ENCODE peak calls at places on chromosomes 5 and 9, in six cellular contexts. Y is tibial nerve, I is heart left ventricle, A is HCT116, M is lower lobe of right lung, W is colonic mucosa. N is an unnamed sample. For H3K4me1, the result is how much of the 10 kb centered on the place peaks cover.

GRCh38 chr5:64958757-64959391 is 190.1 kb downstream of the CWC27 start:
- DNase-seq in I (no peak), M (no peak), A (peak), Y (no peak), W (no peak), N (no peak)

GRCh38 chr5:154369682-154370081 is 76.1 kb upstream of the SAP30L start:
- DNase-seq in M (no peak), A (no peak), Y (no peak), W (no peak), I (no peak), N (no peak)

GRCh38 chr9:126690431-126691051 is 76.8 kb downstream of the LMX1B start:
- DNase-seq in A (peak), M (no peak), Y (no peak), I (peak), W (peak), N (no peak)

GRCh38 chr5:5492087-5492933 is 69.8 kb downstream of the ICE1 start:
- DNase-seq in M (no peak), W (peak), I (no peak), A (peak), Y (no peak), N (no peak)

GRCh38 chr5:126525630-126526245 is 69.3 kb downstream of the ALDH7A1 start:
- DNase-seq in M (peak), I (peak), A (peak), W (peak), Y (peak), N (peak)

GRCh38 chr5:57488308-57488955 is 5.8 kb upstream of the ACTBL2 start:
- DNase-seq in I (no peak), W (no peak), A (no peak), Y (no peak), M (no peak), N (no peak)

GRCh38 chr5:178215263-178216002 is 11.1 kb downstream of the HNRNPAB start:
- DNase-seq in Y (no peak), A (no peak), I (no peak), M (peak), W (peak), N (no peak)

GRCh38 chr5:141001854-141002666 is 35.8 kb downstream of the PCDHAC2 start:
- DNase-seq in W (peak), Y (no peak), A (peak), I (no peak), M (peak), N (no peak)

GRCh38 chr9:121294866-121295661 is 27.1 kb downstream of the GSN start:
- DNase-seq in W (peak), A (no peak), Y (peak), I (peak), M (no peak), N (no peak)

GRCh38 chr5:116859666-116860320 is 285.2 kb upstream of the SEMA6A start:
- DNase-seq in M (no peak), W (no peak), A (no peak), I (no peak), Y (no peak), N (no peak)

GRCh38 chr5:135364416-135365262 is 34.4 kb downstream of the MACROH2A1 start:
- DNase-seq in M (no peak), Y (no peak), I (no peak), W (peak), A (no peak), N (no peak)

GRCh38 chr5:17219006-17219422 is 1.6 kb downstream of the BASP1 start:
- DNase-seq in M (no peak), W (no peak), A (no peak), Y (no peak), I (no peak), N (no peak)

GRCh38 chr5:173352366-173353069 is 24.3 kb upstream of the STC2 start:
- DNase-seq in M (no peak), Y (no peak), I (no peak), W (no peak), A (no peak), N (no peak)

GRCh38 chr9:136372561-136373299 is 739 bp downstream of the CARD9 start:
- DNase-seq in A (no peak), M (peak), Y (peak), W (peak), I (peak), N (no peak)

DNA sequence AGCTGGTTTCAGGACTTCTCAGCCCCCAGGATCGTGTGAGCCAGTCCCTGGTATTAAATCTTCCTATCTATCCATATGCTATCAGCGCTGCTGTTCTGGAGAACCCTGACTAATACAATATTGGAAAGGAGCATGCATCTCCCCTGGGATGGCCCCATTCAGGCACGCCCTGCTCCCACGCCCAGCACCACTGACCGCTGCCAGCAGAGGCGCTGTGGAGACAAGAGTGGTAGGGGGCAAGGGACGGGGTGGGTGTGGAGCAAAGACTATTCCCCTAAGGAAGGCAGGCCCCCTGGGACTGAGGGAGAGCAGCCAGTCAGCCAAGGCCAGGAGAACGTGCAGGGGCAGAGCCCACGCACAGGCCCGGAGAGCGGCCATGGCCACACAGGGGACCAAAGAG is 116.0 kb downstream of the VAV2 start:
- DNase-seq in W (peak), I (peak), Y (no peak), A (no peak), M (no peak), N (no peak)
- TF ChIP-seq CTCF in W (no peak), I (no peak), Y (no peak), A (no peak), M (no peak), N (no peak)

DNA sequence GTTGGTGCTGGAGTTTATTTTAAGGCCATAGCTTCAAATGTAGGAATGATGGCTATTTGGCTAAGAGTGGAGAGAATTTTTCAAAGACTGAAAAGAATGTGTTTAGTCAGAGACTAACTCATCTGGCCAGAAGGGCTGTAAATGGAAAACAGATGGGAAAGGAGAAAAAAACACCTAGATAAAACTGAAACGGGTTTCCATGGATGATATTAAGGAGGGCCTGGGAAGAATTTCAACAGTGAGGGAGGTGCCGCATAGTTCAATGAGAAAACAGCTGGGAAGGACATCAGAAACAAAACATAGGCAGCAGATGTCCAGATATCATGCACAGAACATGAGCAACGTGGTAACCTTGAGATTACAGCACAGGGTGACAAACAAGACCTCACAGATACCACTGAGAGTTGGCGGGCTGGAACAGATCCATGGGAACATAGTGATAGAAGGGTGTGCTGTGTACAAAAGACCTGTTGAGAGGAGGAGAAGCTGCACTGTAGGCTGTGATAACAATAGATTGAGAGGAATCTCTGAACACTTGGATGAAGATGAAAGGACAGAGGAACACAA is 31.2 kb upstream of the RAD23B start:
- DNase-seq in A (no peak), M (no peak), W (no peak), I (no peak), Y (peak), N (no peak)
- H3K27ac ChIP-seq in A (no peak), M (no peak), W (no peak), I (peak), Y (peak), N (peak)

DNA sequence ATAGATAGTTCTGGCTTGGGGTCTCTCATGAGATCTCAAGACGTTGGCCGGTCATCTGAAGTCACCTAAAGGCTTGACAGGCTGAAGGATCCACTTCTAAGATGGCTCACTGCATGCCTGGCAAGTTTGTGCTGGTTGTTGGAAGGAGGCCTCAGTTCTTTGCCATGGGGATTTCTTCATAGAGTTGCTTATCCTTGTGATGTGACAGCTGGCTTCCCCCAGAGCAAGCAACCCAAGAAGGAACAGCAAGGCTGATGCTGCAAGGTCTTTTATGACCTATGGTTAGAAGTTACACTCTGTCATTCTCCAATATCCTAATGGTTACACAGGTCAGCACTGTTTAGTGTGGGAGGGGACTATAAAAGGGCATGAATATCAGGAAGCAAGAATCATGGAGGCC is 20.7 kb upstream of the GRPEL2 start:
- DNase-seq in Y (no peak), I (no peak), W (no peak), M (no peak), A (no peak), N (no peak)
- H3K4me1 ChIP-seq in Y (under half), I (under half), W (under half), M (under half), A (under half), N (under half)

DNA sequence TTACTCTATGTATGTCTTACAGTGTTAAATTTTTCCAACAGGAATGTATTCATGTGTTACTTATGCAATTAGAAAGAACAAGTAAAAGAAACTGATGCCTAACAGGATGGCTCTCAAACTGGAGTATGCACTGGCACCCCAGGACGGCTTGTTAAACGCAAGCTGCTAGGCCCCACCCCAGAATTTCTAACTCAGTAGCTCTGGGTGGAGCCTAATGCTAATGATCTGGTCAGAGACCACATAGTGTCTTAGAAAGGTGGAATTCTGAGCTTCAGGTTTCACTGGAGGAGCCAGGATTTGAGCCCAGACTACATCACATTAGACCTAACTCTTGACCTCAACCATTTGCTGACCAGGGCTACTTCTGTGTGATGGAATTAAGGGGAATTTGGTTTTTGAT is 34.4 kb downstream of the SHC3 start:
- DNase-seq in M (no peak), W (no peak), Y (no peak), A (no peak), I (no peak), N (no peak)
- TF ChIP-seq CTCF in M (no peak), W (no peak), Y (no peak), A (no peak), I (no peak), N (no peak)

GRCh38 chr5:175386526-175386925 is 57.5 kb downstream of the DRD1 start:
- DNase-seq in M (no peak), A (no peak), Y (no peak), I (no peak), W (no peak), N (no peak)
- H3K27ac ChIP-seq in M (no peak), A (no peak), Y (no peak), I (no peak), W (no peak), N (no peak)

GRCh38 chr9:125650271-125650737 is 56.7 kb downstream of the MAPKAP1 start:
- DNase-seq in I (no peak), W (no peak), Y (no peak), A (no peak), M (no peak), N (no peak)

GRCh38 chr9:125649315-125649714 is 57.7 kb downstream of the MAPKAP1 start:
- DNase-seq in W (no peak), Y (no peak), M (no peak), A (peak), I (no peak), N (no peak)

GRCh38 chr9:125651907-125652306 is 55.1 kb downstream of the MAPKAP1 start:
- DNase-seq in I (no peak), W (no peak), M (no peak), A (no peak), Y (no peak), N (no peak)

GRCh38 chr9:125648294-125648693 is 58.7 kb downstream of the MAPKAP1 start:
- DNase-seq in M (no peak), Y (no peak), W (no peak), A (no peak), I (no peak), N (no peak)

DNA sequence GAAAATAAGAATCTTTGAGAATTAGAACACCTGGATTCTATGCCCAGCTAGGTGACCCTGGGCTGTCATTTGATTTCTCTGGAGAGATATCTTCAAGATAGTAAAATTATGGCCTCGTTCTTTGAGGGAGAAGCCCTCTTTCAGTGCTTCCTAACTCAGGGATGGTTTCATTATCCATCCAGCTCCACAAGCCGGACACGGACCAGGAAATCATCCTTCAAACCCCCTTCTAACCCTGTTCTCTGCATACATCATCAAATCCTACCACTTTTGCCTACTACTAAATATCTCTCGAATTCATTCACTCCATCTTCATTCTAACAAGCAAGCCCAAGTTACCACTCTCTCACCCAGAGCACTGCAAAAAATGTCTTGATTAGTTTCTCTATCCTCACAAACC is 57.2 kb downstream of the MAPKAP1 start:
- DNase-seq in M (no peak), I (no peak), A (no peak), Y (no peak), W (no peak), N (no peak)
- H3K4me1 ChIP-seq in M (under half), I (under half), A (under half), Y (under half), W (under half), N (under half)

N was measured in thoracic aorta.